ENCODE peak calls at places on chromosomes 6 and 20, in six cellular contexts. A is nucleus accumbens; L is stimulated activated CD8-positive, alpha-beta memory T cell treated with anti-CD3 and anti-CD28 coated beads, Interleukin-4, amount 100 ng/mL, for 4 hours; J is activated CD8-positive, alpha-beta memory T cell treated with anti-CD3 and anti-CD28 coated beads, Interleukin-2, amount 50 U/mL, for 4 hours; B is ovary; E is effector memory CD4-positive, alpha-beta T cell. S is an unnamed sample.

GRCh38 chr20:37160683-37161082 is 18.4 kb upstream of the RPN2 start:
- DNase-seq in A (no peak), L (no peak), J (no peak), B (no peak), E (no peak), S (no peak)

GRCh38 chr6:73234732-73235131 is 9.4 kb upstream of the KHDC1L start:
- DNase-seq in A (no peak), L (no peak), J (no peak), B (no peak), E (no peak), S (no peak)

GRCh38 chr6:13427838-13428527 is 59.4 kb downstream of the GFOD1 start:
- DNase-seq in A (no peak), L (peak; percentile 73), J (peak; percentile 77), B (no peak), E (peak; percentile 24), S (no peak)

GRCh38 chr6:124028117-124028516 is 224.5 kb downstream of the NKAIN2 start:
- DNase-seq in A (no peak), L (no peak), J (no peak), B (no peak), E (no peak), S (no peak)

GRCh38 chr6:35736293-35736894 is 438 bp upstream of the ARMC12 start:
- DNase-seq in A (peak; percentile 77), L (peak; percentile 72), J (peak; percentile 87), B (peak; percentile 87), E (peak; percentile 67), S (peak; percentile 85)

GRCh38 chr6:85482206-85483040 is 32.5 kb downstream of the NT5E start:
- DNase-seq in A (no peak), L (no peak), J (no peak), B (no peak), E (no peak), S (no peak)

GRCh38 chr6:168533428-168533827 is 92.4 kb downstream of the SMOC2 start:
- DNase-seq in A (no peak), L (no peak), J (no peak), B (peak; percentile 65), E (no peak), S (no peak)

GRCh38 chr6:14333556-14334305 is 216.2 kb downstream of the CD83 start:
- DNase-seq in A (no peak), L (no peak), J (no peak), B (no peak), E (no peak), S (no peak)

GRCh38 chr20:21104466-21104761 is 1.7 kb downstream of the LINC00237 start:
- DNase-seq in A (no peak), L (no peak), J (no peak), B (no peak), E (no peak), S (no peak)

GRCh38 chr20:7702141-7702540 is 238.1 kb downstream of the HAO1 start:
- DNase-seq in A (no peak), L (no peak), J (no peak), B (no peak), E (no peak), S (no peak)

GRCh38 chr6:46796842-46797241 is 3.7 kb downstream of the MEP1A start:
- DNase-seq in A (no peak), L (no peak), J (no peak), B (no peak), E (no peak), S (no peak)

GRCh38 chr20:63745961-63746765 is 6.6 kb downstream of the SLC2A4RG start:
- DNase-seq in A (no peak), L (no peak), J (no peak), B (peak; percentile 23), E (no peak), S (no peak)

GRCh38 chr6:53119772-53120409 is 28.8 kb downstream of the GCM1 start:
- DNase-seq in A (no peak), L (no peak), J (no peak), B (no peak), E (no peak), S (no peak)

GRCh38 chr6:164927288-164928040 is 381.9 kb downstream of the C6orf118 start:
- DNase-seq in A (peak; percentile 81), L (no peak), J (peak; percentile 46), B (peak; percentile 62), E (no peak), S (peak; percentile 47)

GRCh38 chr20:40134176-40134575 is 554.9 kb downstream of the MAFB start:
- DNase-seq in A (no peak), L (no peak), J (no peak), B (no peak), E (no peak), S (no peak)

GRCh38 chr20:62536731-62537401 is 61.1 kb upstream of the GATA5 start:
- DNase-seq in A (no peak), L (no peak), J (no peak), B (no peak), E (no peak), S (no peak)